ENCODE peak calls at places on chromosomes 13 and 19, in ten cellular contexts. K is HTR-8/SVneo; U is nucleus accumbens; A is HT1080; T is GM10248; J is HuH-7.5; L is activated effector memory CD4-positive, alpha-beta T cell treated with Interleukin-2 at 50 U/mL for 16 hours; V is D341Med; Q is stromal cell of bone marrow; C is HFFc6. D is an unnamed sample.

GRCh38 chr13:46530084-46530935 is 22.7 kb upstream of the LRCH1 start:
- DNase-seq in K (no peak), C (peak; percentile 47), A (peak; percentile 48), Q (peak; percentile 78), V (no peak), U (no peak), L (no peak), T (no peak), J (no peak), D (no peak)

GRCh38 chr19:6692027-6692426 is 22.1 kb upstream of the TNFSF14 start:
- DNase-seq in C (no peak), V (no peak), U (no peak), K (no peak), L (no peak), A (no peak), Q (no peak), J (no peak), T (no peak), D (no peak)

GRCh38 chr13:110256126-110256905 is 50.6 kb downstream of the COL4A1 start:
- DNase-seq in J (no peak), K (no peak), Q (no peak), U (no peak), V (no peak), A (no peak), L (no peak), C (no peak), T (no peak), D (no peak)

GRCh38 chr19:35995655-35995993 is 636 bp downstream of the SDHAF1 start:
- DNase-seq in L (peak; percentile 8), U (no peak), Q (no peak), V (peak; percentile 55), C (no peak), A (peak; percentile 11), T (peak; percentile 73), K (peak; percentile 48), J (peak; percentile 83), D (peak; percentile 53)

GRCh38 chr19:2803486-2804155 is 16.0 kb upstream of the ZNF554 start:
- DNase-seq in C (no peak), J (no peak), V (peak; percentile 23), A (no peak), T (no peak), L (no peak), Q (no peak), U (no peak), K (no peak), D (no peak)

GRCh38 chr13:35465345-35465744 is 11.1 kb downstream of the MAB21L1 start:
- DNase-seq in L (no peak), A (no peak), V (no peak), J (no peak), C (no peak), Q (no peak), U (no peak), K (no peak), T (no peak), D (no peak)

GRCh38 chr19:10468133-10468532 is 35.0 kb downstream of the KEAP1 start:
- DNase-seq in A (no peak), U (no peak), L (no peak), Q (no peak), V (no peak), J (no peak), C (no peak), K (no peak), T (no peak), D (no peak)

GRCh38 chr19:29687897-29688728 is 22.9 kb downstream of the PLEKHF1 start:
- DNase-seq in A (peak; percentile 47), V (no peak), C (peak; percentile 64), U (no peak), K (no peak), Q (peak; percentile 83), L (no peak), T (no peak), J (no peak), D (no peak)

GRCh38 chr13:89375839-89376238 is 1704.7 kb downstream of the SLITRK5 start:
- DNase-seq in V (no peak), L (no peak), K (no peak), T (no peak), Q (peak; percentile 25), U (no peak), A (peak; percentile 65), C (no peak), J (no peak), D (peak; percentile 1)

GRCh38 chr19:11164879-11165406 is 9.4 kb upstream of the SPC24 start:
- DNase-seq in A (no peak), Q (peak; percentile 99), V (no peak), L (no peak), T (no peak), C (no peak), U (no peak), K (no peak), J (no peak), D (peak; percentile 61)

GRCh38 chr13:103287659-103288058 is 221.4 kb upstream of the SLC10A2 start:
- DNase-seq in K (no peak), Q (no peak), T (no peak), U (no peak), C (no peak), L (no peak), V (no peak), A (peak; percentile 50), J (no peak), D (no peak)

GRCh38 chr19:30227661-30228112 is 144.5 kb upstream of the ZNF536 start:
- DNase-seq in J (peak; percentile 91), K (peak; percentile 51), C (peak; percentile 35), V (peak; percentile 90), U (peak; percentile 22), L (no peak), Q (peak; percentile 20), A (peak; percentile 38), T (peak; percentile 80), D (peak; percentile 77)

GRCh38 chr13:110885966-110886365 is 28.9 kb downstream of the ANKRD10 start:
- DNase-seq in V (no peak), T (no peak), K (no peak), C (no peak), L (no peak), Q (no peak), J (no peak), U (no peak), A (no peak), D (no peak)

GRCh38 chr13:25375727-25376358 is 4.1 kb downstream of the ATP8A2 start:
- DNase-seq in K (peak; percentile 29), V (peak; percentile 68), U (no peak), T (peak; percentile 65), Q (peak; percentile 13), A (peak; percentile 37), C (peak; percentile 27), J (peak; percentile 45), L (no peak), D (peak; percentile 48)

GRCh38 chr19:49343127-49343526 is 7.9 kb downstream of the CD37 start:
- DNase-seq in V (no peak), Q (no peak), K (no peak), C (no peak), T (peak; percentile 44), L (no peak), A (no peak), U (no peak), J (no peak), D (no peak)

GRCh38 chr19:55311397-55311796 is 13.7 kb downstream of the TMEM150B start:
- DNase-seq in C (no peak), Q (no peak), L (no peak), V (no peak), K (no peak), A (no peak), J (no peak), U (no peak), T (no peak), D (no peak)

GRCh38 chr13:49759503-49759902 is 33.0 kb downstream of the KPNA3 start:
- DNase-seq in A (no peak), V (no peak), J (no peak), T (no peak), K (no peak), L (no peak), U (no peak), C (no peak), Q (no peak), D (no peak)

GRCh38 chr13:31781064-31781463 is 41.7 kb downstream of the RXFP2 start:
- DNase-seq in V (no peak), Q (no peak), U (no peak), L (no peak), K (no peak), T (no peak), C (no peak), A (peak; percentile 21), J (no peak), D (no peak)

GRCh38 chr19:31347356-31347755 is 1.9 kb downstream of the TSHZ3 start:
- DNase-seq in C (no peak), Q (no peak), L (no peak), A (no peak), J (no peak), V (no peak), K (no peak), T (no peak), U (no peak), D (no peak)

GRCh38 chr13:37453246-37453645 is 145.3 kb downstream of the POSTN start:
- DNase-seq in U (no peak), C (no peak), T (no peak), L (no peak), Q (no peak), V (no peak), J (no peak), A (peak; percentile 44), K (no peak), D (no peak)

GRCh38 chr19:17197666-17198065 is 17.5 kb upstream of the USE1 start:
- DNase-seq in T (no peak), L (no peak), A (no peak), J (no peak), V (no peak), U (no peak), C (no peak), K (no peak), Q (no peak), D (no peak)

GRCh38 chr13:87259479-87260083 is 411.6 kb upstream of the SLITRK5 start:
- DNase-seq in K (no peak), L (no peak), T (no peak), A (peak; percentile 32), C (no peak), Q (no peak), J (no peak), V (peak; percentile 47), U (no peak), D (no peak)

GRCh38 chr13:100212904-100213538 is 124.1 kb downstream of the PCCA start:
- DNase-seq in K (no peak), L (no peak), C (no peak), Q (no peak), V (no peak), U (no peak), J (no peak), A (no peak), T (no peak), D (no peak)

GRCh38 chr13:100528820-100529219 is 59.8 kb downstream of the GGACT start:
- DNase-seq in J (no peak), V (no peak), T (no peak), Q (no peak), C (no peak), L (no peak), A (no peak), U (no peak), K (no peak), D (no peak)

GRCh38 chr13:44368599-44369368 is 4.8 kb upstream of the SERP2 start:
- DNase-seq in A (no peak), J (no peak), Q (no peak), V (no peak), L (no peak), K (no peak), C (no peak), T (no peak), U (no peak), D (no peak)

GRCh38 chr19:42335374-42335936 is 10.0 kb downstream of the MEGF8 start:
- DNase-seq in T (no peak), L (no peak), C (no peak), K (no peak), Q (no peak), U (no peak), J (no peak), A (no peak), V (no peak), D (no peak)